ENCODE peak calls at places on chromosomes 4 and X, in seven cellular contexts. W is HepG2, P is SK-N-SH, S is K562, C is H1, L is endothelial cell of umbilical vein, Q is GM12878. T is an unnamed sample.

GRCh38 chr4:3344596-3344995 is 51.8 kb downstream of the RGS12 start:
- DNase-seq in Q (no peak), L (no peak), C (no peak), S (no peak), P (no peak), W (no peak), T (no peak)

GRCh38 chr4:152085657-152086056 is 324.9 kb upstream of the GATB start:
- DNase-seq in P (no peak), Q (no peak), W (no peak), C (no peak), S (no peak), L (no peak), T (no peak)

GRCh38 chr4:124275-125081 is at the start of gene ZNF718:
- DNase-seq in L (peak), C (peak), P (peak), S (peak), Q (peak), W (no peak), T (peak)

GRCh38 chr4:85901500-85901899 is 426.6 kb downstream of the ARHGAP24 start:
- DNase-seq in C (no peak), W (no peak), P (no peak), Q (no peak), S (no peak), L (no peak), T (no peak)

GRCh38 chr4:168318266-168318895 is at the start of gene DDX60:
- DNase-seq in C (peak), Q (peak), P (peak), L (peak), W (peak), S (peak), T (no peak)

GRCh38 chrX:66049056-66049455 is 9.2 kb upstream of the VSIG4 start:
- DNase-seq in S (no peak), Q (no peak), L (no peak), C (no peak), W (no peak), P (no peak), T (no peak)

GRCh38 chrX:39816871-39817731 is 280.7 kb downstream of the BCOR start:
- DNase-seq in P (no peak), W (no peak), L (no peak), Q (no peak), S (peak), C (peak), T (no peak)

GRCh38 chr4:97367878-97368277 is 775.4 kb downstream of the STPG2 start:
- DNase-seq in S (no peak), L (peak), P (no peak), C (no peak), Q (no peak), W (no peak), T (no peak)

GRCh38 chr4:162847945-162848549 is 318.6 kb downstream of the NAF1 start:
- DNase-seq in L (no peak), S (no peak), W (no peak), C (no peak), P (no peak), Q (no peak), T (no peak)

GRCh38 chr4:76804060-76804459 is 93.9 kb downstream of the SOWAHB start:
- DNase-seq in Q (no peak), W (no peak), L (peak), S (no peak), P (no peak), C (no peak), T (peak)

GRCh38 chr4:70182517-70183167 is 12.9 kb upstream of the ODAM start:
- DNase-seq in Q (no peak), C (no peak), W (peak), P (no peak), L (no peak), S (no peak), T (no peak)

GRCh38 chr4:142278663-142279062 is 567.4 kb downstream of the INPP4B start:
- DNase-seq in L (no peak), C (no peak), P (no peak), S (no peak), W (no peak), Q (no peak), T (no peak)

DNA sequence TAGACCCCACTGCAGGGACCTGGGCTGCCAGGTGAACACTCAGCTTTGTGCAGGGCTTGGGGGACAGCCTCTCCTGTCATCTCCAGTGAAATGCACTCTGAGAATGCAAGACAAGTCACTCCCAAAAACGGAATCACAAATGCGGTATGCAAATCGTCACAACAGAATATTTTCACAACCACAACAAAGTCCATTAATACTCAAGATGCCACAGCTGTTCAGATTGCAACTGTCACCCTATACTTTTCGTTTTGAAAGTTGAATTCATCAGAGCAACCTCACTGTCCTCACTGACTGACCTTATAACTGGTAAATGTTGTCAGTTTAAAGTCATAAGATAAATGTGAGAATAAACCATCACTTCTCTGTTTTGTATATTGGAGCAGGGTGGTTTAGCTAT is 16.6 kb downstream of the JAKMIP1 start:
- DNase-seq in P (no peak), Q (peak), W (no peak), S (no peak), L (no peak), C (no peak), T (no peak)
- H3K9ac ChIP-seq in P (no peak), Q (peak), W (no peak), S (no peak), L (no peak), C (no peak), T (no peak)

GRCh38 chr4:148053298-148054003 is 321.6 kb downstream of the ARHGAP10 start:
- DNase-seq in W (no peak), S (no peak), L (no peak), P (no peak), Q (no peak), C (no peak), T (no peak)
- TF ChIP-seq POLR2AphosphoS5 in W (no peak), S (no peak), L (no peak), P (no peak), Q (no peak), C (no peak), T (no peak)

DNA sequence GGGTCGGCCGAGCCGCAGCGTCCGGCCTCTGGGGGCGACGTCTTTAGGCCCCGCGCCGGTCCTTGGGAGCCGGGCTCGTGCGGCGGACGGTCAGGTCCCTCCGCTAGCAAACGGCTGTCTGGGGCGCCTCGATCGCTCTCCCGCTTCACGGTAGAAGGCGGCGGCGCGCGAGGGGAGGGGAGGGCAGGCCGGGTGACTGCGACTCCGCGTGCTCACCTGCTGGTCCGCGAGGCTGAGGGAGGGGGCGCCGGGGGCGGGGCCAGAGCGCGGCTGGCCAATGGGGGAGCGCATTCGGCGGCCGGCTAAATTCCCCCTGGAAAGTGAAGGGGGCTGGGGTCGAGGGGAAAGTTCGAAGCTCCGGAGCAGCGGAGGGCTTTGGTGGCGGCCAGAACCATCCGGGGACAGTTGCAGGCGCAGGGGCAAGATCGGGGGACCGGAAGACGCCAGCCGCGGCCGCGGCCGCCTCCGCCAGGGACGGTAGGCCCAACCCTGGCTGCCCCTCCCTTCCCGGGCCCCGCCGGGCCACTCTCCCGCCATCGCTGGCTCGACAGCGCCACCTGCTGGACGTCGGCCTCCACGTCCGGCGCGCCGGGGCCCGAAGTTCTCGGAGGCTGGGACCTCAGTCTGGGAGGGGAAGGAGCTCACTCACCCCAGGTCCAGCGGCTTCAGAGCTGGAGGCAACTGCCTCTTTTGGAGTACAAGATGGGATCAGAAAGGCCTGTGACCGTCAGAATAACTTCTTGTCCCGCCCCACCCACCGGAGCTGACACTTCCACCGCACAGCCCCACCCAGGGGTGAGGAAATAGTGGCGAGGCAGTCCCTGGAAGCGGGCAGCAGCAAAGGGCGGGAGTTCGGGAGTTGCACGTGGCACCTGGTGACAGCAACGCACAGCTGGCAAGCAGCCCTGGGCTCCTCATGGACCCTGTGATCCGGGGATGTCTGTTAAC is 49.9 kb downstream of the ELF4 start:
- DNase-seq in P (peak), L (peak), W (peak), C (no peak), Q (no peak), S (peak), T (no peak)
- H3K9ac ChIP-seq in P (peak), L (peak), W (peak), C (peak), Q (no peak), S (peak), T (peak)

DNA sequence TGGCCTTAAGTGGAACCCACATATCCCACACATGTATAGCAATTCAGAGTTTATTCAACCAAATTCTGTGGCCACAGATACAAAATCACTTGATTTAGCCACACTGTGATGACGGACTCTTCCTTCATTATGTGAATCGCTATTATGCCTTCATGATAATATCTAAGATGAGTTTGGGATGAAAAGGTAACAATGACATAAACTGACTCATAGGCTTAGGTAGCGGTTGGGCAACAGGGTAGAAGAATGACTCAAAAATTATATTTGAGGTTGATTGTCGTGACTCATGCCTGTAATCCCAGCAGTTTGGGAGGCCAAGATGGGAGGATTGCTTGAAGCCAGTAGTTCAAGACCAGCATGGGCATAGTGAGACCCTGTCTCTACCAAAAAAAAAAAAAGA is 70.5 kb upstream of the USP9X start:
- DNase-seq in P (no peak), W (no peak), Q (no peak), S (no peak), L (no peak), C (no peak), T (no peak)
- TF ChIP-seq POLR2AphosphoS5 in P (no peak), W (no peak), Q (no peak), S (no peak), L (no peak), C (no peak), T (no peak)

GRCh38 chr4:83626245-83626843 is 90.4 kb downstream of the GPAT3 start:
- DNase-seq in P (no peak), L (no peak), S (no peak), C (no peak), W (no peak), Q (no peak), T (no peak)

GRCh38 chr4:83625807-83626206 is 89.9 kb downstream of the GPAT3 start:
- DNase-seq in L (no peak), W (no peak), C (no peak), Q (no peak), S (no peak), P (no peak), T (no peak)

GRCh38 chr4:83631066-83631465 is 95.2 kb downstream of the GPAT3 start:
- DNase-seq in W (no peak), Q (no peak), L (peak), C (no peak), S (no peak), P (no peak), T (no peak)

GRCh38 chr4:83629945-83630684 is 94.2 kb downstream of the GPAT3 start:
- DNase-seq in L (peak), C (no peak), W (no peak), Q (no peak), P (no peak), S (peak), T (peak)
- H3K9ac ChIP-seq in L (peak), C (no peak), W (no peak), Q (no peak), P (no peak), S (peak), T (no peak)

DNA sequence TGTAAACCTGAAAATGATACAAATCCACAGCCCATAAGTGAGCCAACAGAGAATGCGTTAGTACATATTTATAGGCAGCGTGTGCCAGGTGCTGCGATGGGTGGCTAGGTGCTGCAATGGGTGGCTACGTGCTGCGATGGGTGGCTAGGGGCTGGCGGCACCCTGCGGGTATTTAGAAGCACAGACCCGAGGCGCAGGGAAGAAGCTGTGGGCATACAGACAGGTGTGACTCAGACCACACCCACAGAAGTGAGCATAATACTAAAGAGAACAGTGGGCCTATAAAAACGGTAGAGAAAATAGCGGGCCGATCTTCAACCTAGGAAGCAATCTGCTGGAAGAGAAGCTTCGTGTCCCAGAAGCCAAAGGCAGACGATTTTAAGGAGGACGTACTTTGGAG is 81.1 kb downstream of the FAT1 start:
- DNase-seq in W (no peak), L (no peak), C (no peak), S (no peak), Q (no peak), P (no peak), T (no peak)
- TF ChIP-seq POLR2AphosphoS5 in W (no peak), L (no peak), C (no peak), S (no peak), Q (no peak), P (no peak), T (no peak)

GRCh38 chrX:9516635-9517034 is 51.8 kb downstream of the TBL1X start:
- DNase-seq in Q (no peak), W (no peak), L (no peak), P (no peak), S (no peak), C (no peak), T (no peak)

GRCh38 chrX:9520211-9520590 is 55.3 kb downstream of the TBL1X start:
- DNase-seq in L (no peak), S (no peak), W (no peak), P (no peak), Q (no peak), C (no peak), T (no peak)

GRCh38 chrX:9518896-9519295 is 54.0 kb downstream of the TBL1X start:
- DNase-seq in L (no peak), S (no peak), Q (no peak), C (no peak), W (no peak), P (no peak), T (no peak)

GRCh38 chrX:9517062-9517461 is 52.2 kb downstream of the TBL1X start:
- DNase-seq in S (no peak), Q (no peak), W (no peak), L (no peak), C (no peak), P (no peak), T (no peak)

GRCh38 chrX:9519546-9520210 is 54.8 kb downstream of the TBL1X start:
- DNase-seq in Q (no peak), C (no peak), S (no peak), L (no peak), P (no peak), W (no peak), T (no peak)
- H3K9ac ChIP-seq in Q (no peak), C (no peak), S (no peak), L (no peak), P (no peak), W (no peak), T (no peak)

DNA sequence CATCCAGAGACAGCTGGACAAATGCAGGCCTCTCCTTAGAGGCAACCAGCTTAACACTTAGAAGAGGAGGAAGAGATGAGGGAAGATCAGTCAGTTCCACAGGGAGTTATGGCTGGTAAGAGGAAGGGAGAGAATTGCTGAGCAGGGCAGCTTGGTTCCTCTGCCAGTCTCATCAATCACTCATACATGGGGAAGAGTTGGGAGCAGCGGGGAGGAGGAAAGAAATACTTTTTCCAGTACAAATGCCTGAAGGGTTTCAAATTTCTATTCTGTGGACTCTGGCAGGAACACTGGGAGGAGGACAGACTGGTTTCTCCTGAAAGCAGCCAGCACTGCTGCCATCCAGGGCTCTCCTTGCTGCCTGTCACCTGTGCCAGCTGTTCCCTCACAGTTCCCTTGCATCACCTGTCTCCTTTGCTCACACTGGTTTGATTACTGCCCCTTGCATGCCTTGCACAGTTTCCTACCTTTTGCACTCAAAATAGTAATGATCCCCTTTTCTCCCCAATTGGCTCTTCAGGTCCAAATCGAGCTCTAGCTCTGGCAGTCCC is 59.5 kb downstream of the PGRMC2 start:
- DNase-seq in W (no peak), C (no peak), P (no peak), L (no peak), S (no peak), Q (no peak), T (no peak)
- TF ChIP-seq POLR2AphosphoS5 in W (no peak), C (no peak), P (no peak), L (no peak), S (no peak), Q (no peak), T (no peak)

GRCh38 chr4:40087799-40088366 is 31.2 kb downstream of the N4BP2 start:
- DNase-seq in P (no peak), S (no peak), C (no peak), W (no peak), Q (no peak), L (no peak), T (no peak)

DNA sequence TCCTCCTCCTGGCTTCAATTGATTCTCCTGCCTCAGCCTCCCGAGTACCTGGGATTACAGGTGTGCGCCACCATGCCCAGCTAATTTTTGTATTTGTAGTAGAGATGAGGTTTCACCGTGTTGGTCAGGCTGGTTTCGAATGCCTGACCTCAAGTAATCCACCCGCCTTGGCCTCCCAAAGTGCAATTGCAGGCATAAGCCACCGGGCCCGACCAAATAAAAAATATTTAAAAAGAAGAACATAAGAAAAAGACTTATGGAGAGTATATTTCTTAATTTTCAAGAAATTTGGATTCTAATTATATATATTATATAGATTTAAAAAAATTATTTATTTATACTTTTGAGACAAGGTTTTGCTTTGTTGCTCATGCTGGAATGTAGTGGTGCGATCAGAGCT is 29.8 kb downstream of the N4BP2 start:
- DNase-seq in Q (no peak), P (no peak), C (no peak), L (no peak), S (no peak), W (no peak), T (no peak)
- H3K9ac ChIP-seq in Q (no peak), P (no peak), C (no peak), L (no peak), S (no peak), W (no peak), T (no peak)